ENCODE peak calls at places on chromosome 1, in six cellular contexts. X is NCI-H1092, P is GM04503, C is heart left ventricle, S is GM12892, I is IMR-90. D is an unnamed sample.

GRCh38 chr1:86430376-86430775 is 6.4 kb downstream of the CLCA2 start:
- DNase-seq in X (no peak), P (no peak), C (no peak), S (no peak), I (no peak), D (no peak)

GRCh38 chr1:93715529-93716126 is 34.0 kb upstream of the BCAR3 start:
- DNase-seq in X (peak), P (no peak), C (peak), S (no peak), I (peak), D (no peak)

GRCh38 chr1:164876717-164877116 is 317.7 kb downstream of the PBX1 start:
- DNase-seq in X (no peak), P (no peak), C (no peak), S (no peak), I (no peak), D (no peak)

GRCh38 chr1:209106237-209106741 is 477.2 kb upstream of the CAMK1G start:
- DNase-seq in X (peak), P (peak), C (no peak), S (no peak), I (peak), D (no peak)

GRCh38 chr1:212566522-212567479 is 41.8 kb upstream of the ATF3 start:
- DNase-seq in X (no peak), P (no peak), C (no peak), S (peak), I (peak), D (no peak)

GRCh38 chr1:20893931-20894330 is 106.8 kb upstream of the HP1BP3 start:
- DNase-seq in X (no peak), P (no peak), C (no peak), S (no peak), I (no peak), D (no peak)

GRCh38 chr1:203151362-203152157 is 24.0 kb downstream of the ADORA1 start:
- DNase-seq in X (no peak), P (no peak), C (no peak), S (no peak), I (no peak), D (no peak)

GRCh38 chr1:154326546-154327465 is 1.5 kb downstream of the ATP8B2 start:
- DNase-seq in X (no peak), P (peak), C (peak), S (no peak), I (peak), D (no peak)

GRCh38 chr1:92877081-92877711 is 45.4 kb downstream of the RPL5 start:
- DNase-seq in X (no peak), P (no peak), C (no peak), S (no peak), I (no peak), D (no peak)